ENCODE peak calls at places on chromosomes 1 and 21, in seven cellular contexts. One of them, this sample, is unnamed.
A peak's percentile ranks its signal among the peaks of the same experiment; 100 is the strongest.

GRCh38 chr1:27979859-27980201 is 20.1 kb downstream of the XKR8 start:
- DNase-seq in lung microvascular endothelial cell: no peak
- DNase-seq in stimulated activated CD8-positive, alpha-beta memory T cell treated with anti-CD3 and anti-CD28 coated beads, Interleukin-2, amount 100 ng/mL, for 1 hour: no peak
- DNase-seq in body of pancreas: no peak
- DNase-seq in IMR-90: no peak
- DNase-seq in choroid plexus epithelial cell: no peak
- DNase-seq in Calu3: no peak
- DNase-seq in this sample: no peak

GRCh38 chr1:236416165-236416564 is 22.1 kb downstream of the EDARADD start:
- DNase-seq in lung microvascular endothelial cell: no peak
- DNase-seq in stimulated activated CD8-positive, alpha-beta memory T cell treated with anti-CD3 and anti-CD28 coated beads, Interleukin-2, amount 100 ng/mL, for 1 hour: no peak
- DNase-seq in body of pancreas: no peak
- DNase-seq in IMR-90: no peak
- DNase-seq in choroid plexus epithelial cell: no peak
- DNase-seq in Calu3: no peak
- DNase-seq in this sample: no peak

GRCh38 chr21:15343066-15343465 is 278.3 kb upstream of the NRIP1 start:
- DNase-seq in lung microvascular endothelial cell: no peak
- DNase-seq in stimulated activated CD8-positive, alpha-beta memory T cell treated with anti-CD3 and anti-CD28 coated beads, Interleukin-2, amount 100 ng/mL, for 1 hour: no peak
- DNase-seq in body of pancreas: no peak
- DNase-seq in IMR-90: no peak
- DNase-seq in choroid plexus epithelial cell: peak; percentile 14
- DNase-seq in Calu3: no peak
- DNase-seq in this sample: no peak

GRCh38 chr1:206946261-206946660 is at the start of gene PIGR:
- DNase-seq in lung microvascular endothelial cell: no peak
- DNase-seq in stimulated activated CD8-positive, alpha-beta memory T cell treated with anti-CD3 and anti-CD28 coated beads, Interleukin-2, amount 100 ng/mL, for 1 hour: no peak
- DNase-seq in body of pancreas: peak; percentile 56
- DNase-seq in IMR-90: no peak
- DNase-seq in choroid plexus epithelial cell: no peak
- DNase-seq in Calu3: peak; percentile 40
- DNase-seq in this sample: no peak

GRCh38 chr1:55362558-55362957 is 147.4 kb upstream of the USP24 start:
- DNase-seq in lung microvascular endothelial cell: peak; percentile 46
- DNase-seq in stimulated activated CD8-positive, alpha-beta memory T cell treated with anti-CD3 and anti-CD28 coated beads, Interleukin-2, amount 100 ng/mL, for 1 hour: no peak
- DNase-seq in body of pancreas: no peak
- DNase-seq in IMR-90: peak; percentile 85
- DNase-seq in choroid plexus epithelial cell: peak; percentile 73
- DNase-seq in Calu3: no peak
- DNase-seq in this sample: no peak

GRCh38 chr1:153612111-153612754 is 704 bp downstream of the S100A16 start:
- DNase-seq in lung microvascular endothelial cell: no peak
- DNase-seq in stimulated activated CD8-positive, alpha-beta memory T cell treated with anti-CD3 and anti-CD28 coated beads, Interleukin-2, amount 100 ng/mL, for 1 hour: no peak
- DNase-seq in body of pancreas: no peak
- DNase-seq in IMR-90: no peak
- DNase-seq in choroid plexus epithelial cell: no peak
- DNase-seq in Calu3: no peak
- DNase-seq in this sample: no peak

GRCh38 chr1:50066806-50067205 is 41.9 kb upstream of the ELAVL4 start:
- DNase-seq in lung microvascular endothelial cell: no peak
- DNase-seq in stimulated activated CD8-positive, alpha-beta memory T cell treated with anti-CD3 and anti-CD28 coated beads, Interleukin-2, amount 100 ng/mL, for 1 hour: no peak
- DNase-seq in body of pancreas: no peak
- DNase-seq in IMR-90: no peak
- DNase-seq in choroid plexus epithelial cell: no peak
- DNase-seq in Calu3: no peak
- DNase-seq in this sample: no peak

GRCh38 chr1:25232866-25233784 is 823 bp upstream of the SYF2 start:
- DNase-seq in lung microvascular endothelial cell: peak; percentile 90
- DNase-seq in stimulated activated CD8-positive, alpha-beta memory T cell treated with anti-CD3 and anti-CD28 coated beads, Interleukin-2, amount 100 ng/mL, for 1 hour: no peak
- DNase-seq in body of pancreas: peak; percentile 80
- DNase-seq in IMR-90: peak; percentile 80
- DNase-seq in choroid plexus epithelial cell: peak; percentile 97
- DNase-seq in Calu3: peak; percentile 40
- DNase-seq in this sample: peak; percentile 81

GRCh38 chr1:89929467-89930063 is 65.3 kb upstream of the ZNF326 start:
- DNase-seq in lung microvascular endothelial cell: no peak
- DNase-seq in stimulated activated CD8-positive, alpha-beta memory T cell treated with anti-CD3 and anti-CD28 coated beads, Interleukin-2, amount 100 ng/mL, for 1 hour: no peak
- DNase-seq in body of pancreas: no peak
- DNase-seq in IMR-90: no peak
- DNase-seq in choroid plexus epithelial cell: no peak
- DNase-seq in Calu3: no peak
- DNase-seq in this sample: no peak

GRCh38 chr1:197210426-197210825 is 57.6 kb upstream of the CRB1 start:
- DNase-seq in lung microvascular endothelial cell: no peak
- DNase-seq in stimulated activated CD8-positive, alpha-beta memory T cell treated with anti-CD3 and anti-CD28 coated beads, Interleukin-2, amount 100 ng/mL, for 1 hour: no peak
- DNase-seq in body of pancreas: no peak
- DNase-seq in IMR-90: no peak
- DNase-seq in choroid plexus epithelial cell: no peak
- DNase-seq in Calu3: no peak
- DNase-seq in this sample: no peak

GRCh38 chr21:45178072-45178608 is 103.8 kb downstream of the ADARB1 start:
- DNase-seq in lung microvascular endothelial cell: no peak
- DNase-seq in stimulated activated CD8-positive, alpha-beta memory T cell treated with anti-CD3 and anti-CD28 coated beads, Interleukin-2, amount 100 ng/mL, for 1 hour: no peak
- DNase-seq in body of pancreas: no peak
- DNase-seq in IMR-90: no peak
- DNase-seq in choroid plexus epithelial cell: no peak
- DNase-seq in Calu3: no peak
- DNase-seq in this sample: no peak

GRCh38 chr1:32307313-32307712 is 15.4 kb downstream of the HDAC1 start:
- DNase-seq in lung microvascular endothelial cell: no peak
- DNase-seq in stimulated activated CD8-positive, alpha-beta memory T cell treated with anti-CD3 and anti-CD28 coated beads, Interleukin-2, amount 100 ng/mL, for 1 hour: no peak
- DNase-seq in body of pancreas: no peak
- DNase-seq in IMR-90: peak; percentile 54
- DNase-seq in choroid plexus epithelial cell: peak; percentile 34
- DNase-seq in Calu3: no peak
- DNase-seq in this sample: no peak

GRCh38 chr21:42806489-42807140 is 72.7 kb downstream of the WDR4 start:
- DNase-seq in lung microvascular endothelial cell: no peak
- DNase-seq in stimulated activated CD8-positive, alpha-beta memory T cell treated with anti-CD3 and anti-CD28 coated beads, Interleukin-2, amount 100 ng/mL, for 1 hour: no peak
- DNase-seq in body of pancreas: no peak
- DNase-seq in IMR-90: no peak
- DNase-seq in choroid plexus epithelial cell: no peak
- DNase-seq in Calu3: no peak
- DNase-seq in this sample: no peak

GRCh38 chr1:229132106-229132443 is 138.8 kb upstream of the RAB4A start:
- DNase-seq in lung microvascular endothelial cell: no peak
- DNase-seq in stimulated activated CD8-positive, alpha-beta memory T cell treated with anti-CD3 and anti-CD28 coated beads, Interleukin-2, amount 100 ng/mL, for 1 hour: no peak
- DNase-seq in body of pancreas: no peak
- DNase-seq in IMR-90: no peak
- DNase-seq in choroid plexus epithelial cell: no peak
- DNase-seq in Calu3: no peak
- DNase-seq in this sample: no peak

GRCh38 chr21:43684424-43684823 is 25.1 kb downstream of the RRP1B start:
- DNase-seq in lung microvascular endothelial cell: peak; percentile 87
- DNase-seq in stimulated activated CD8-positive, alpha-beta memory T cell treated with anti-CD3 and anti-CD28 coated beads, Interleukin-2, amount 100 ng/mL, for 1 hour: no peak
- DNase-seq in body of pancreas: no peak
- DNase-seq in IMR-90: no peak
- DNase-seq in choroid plexus epithelial cell: peak; percentile 31
- DNase-seq in Calu3: no peak
- DNase-seq in this sample: no peak

GRCh38 chr1:231828182-231828920 is 201.8 kb downstream of the DISC1 start:
- DNase-seq in lung microvascular endothelial cell: peak; percentile 96
- DNase-seq in stimulated activated CD8-positive, alpha-beta memory T cell treated with anti-CD3 and anti-CD28 coated beads, Interleukin-2, amount 100 ng/mL, for 1 hour: no peak
- DNase-seq in body of pancreas: peak; percentile 45
- DNase-seq in IMR-90: peak; percentile 95
- DNase-seq in choroid plexus epithelial cell: peak; percentile 96
- DNase-seq in Calu3: peak; percentile 79
- DNase-seq in this sample: peak; percentile 97

GRCh38 chr1:198220428-198220827 is 63.6 kb downstream of the NEK7 start:
- DNase-seq in lung microvascular endothelial cell: peak; percentile 97
- DNase-seq in stimulated activated CD8-positive, alpha-beta memory T cell treated with anti-CD3 and anti-CD28 coated beads, Interleukin-2, amount 100 ng/mL, for 1 hour: no peak
- DNase-seq in body of pancreas: peak; percentile 67
- DNase-seq in IMR-90: peak; percentile 87
- DNase-seq in choroid plexus epithelial cell: peak; percentile 95
- DNase-seq in Calu3: peak; percentile 42
- DNase-seq in this sample: peak; percentile 77

GRCh38 chr1:242196914-242197313 is 198.0 kb upstream of the MAP1LC3C start:
- DNase-seq in lung microvascular endothelial cell: no peak
- DNase-seq in stimulated activated CD8-positive, alpha-beta memory T cell treated with anti-CD3 and anti-CD28 coated beads, Interleukin-2, amount 100 ng/mL, for 1 hour: no peak
- DNase-seq in body of pancreas: no peak
- DNase-seq in IMR-90: no peak
- DNase-seq in choroid plexus epithelial cell: no peak
- DNase-seq in Calu3: no peak
- DNase-seq in this sample: no peak

GRCh38 chr1:218585565-218586184 is 240.5 kb downstream of the TGFB2 start:
- DNase-seq in lung microvascular endothelial cell: peak; percentile 70
- DNase-seq in stimulated activated CD8-positive, alpha-beta memory T cell treated with anti-CD3 and anti-CD28 coated beads, Interleukin-2, amount 100 ng/mL, for 1 hour: no peak
- DNase-seq in body of pancreas: no peak
- DNase-seq in IMR-90: peak; percentile 86
- DNase-seq in choroid plexus epithelial cell: peak; percentile 85
- DNase-seq in Calu3: peak; percentile 65
- DNase-seq in this sample: peak; percentile 42

GRCh38 chr1:231959225-231959884 is 332.8 kb downstream of the DISC1 start:
- DNase-seq in lung microvascular endothelial cell: no peak
- DNase-seq in stimulated activated CD8-positive, alpha-beta memory T cell treated with anti-CD3 and anti-CD28 coated beads, Interleukin-2, amount 100 ng/mL, for 1 hour: no peak
- DNase-seq in body of pancreas: no peak
- DNase-seq in IMR-90: no peak
- DNase-seq in choroid plexus epithelial cell: no peak
- DNase-seq in Calu3: no peak
- DNase-seq in this sample: no peak

GRCh38 chr1:53121319-53122172 is 20.9 kb downstream of the SLC1A7 start:
- DNase-seq in lung microvascular endothelial cell: no peak
- DNase-seq in stimulated activated CD8-positive, alpha-beta memory T cell treated with anti-CD3 and anti-CD28 coated beads, Interleukin-2, amount 100 ng/mL, for 1 hour: no peak
- DNase-seq in body of pancreas: peak; percentile 41
- DNase-seq in IMR-90: peak; percentile 74
- DNase-seq in choroid plexus epithelial cell: peak; percentile 34
- DNase-seq in Calu3: peak; percentile 28
- DNase-seq in this sample: no peak

GRCh38 chr21:26351661-26352060 is 181.1 kb upstream of the APP start:
- DNase-seq in lung microvascular endothelial cell: no peak
- DNase-seq in stimulated activated CD8-positive, alpha-beta memory T cell treated with anti-CD3 and anti-CD28 coated beads, Interleukin-2, amount 100 ng/mL, for 1 hour: no peak
- DNase-seq in body of pancreas: no peak
- DNase-seq in IMR-90: no peak
- DNase-seq in choroid plexus epithelial cell: no peak
- DNase-seq in Calu3: no peak
- DNase-seq in this sample: no peak

This sample was measured in NCI-H460.